ENCODE peak calls at places on chromosomes 5 and 9, in eight cellular contexts. R is cardiac muscle cell; M is colonic mucosa; V is ovary; K is osteoblast; U is tibial nerve; H is effector memory CD4-positive, alpha-beta T cell; S is GM12878. G is an unnamed sample.

GRCh38 chr9:14383296-14383695 is 69.4 kb upstream of the NFIB start:
- DNase-seq in R (peak; percentile 32), M (no peak), V (no peak), K (no peak), U (peak; percentile 21), H (no peak), S (no peak), G (peak; percentile 64)

GRCh38 chr5:140341591-140341990 is 4.8 kb downstream of the HBEGF start:
- DNase-seq in R (no peak), M (no peak), V (no peak), K (peak; percentile 78), U (no peak), H (no peak), S (no peak), G (peak; percentile 56)

GRCh38 chr5:135114759-135115158 is 80.7 kb upstream of the PITX1 start:
- DNase-seq in R (no peak), M (no peak), V (no peak), K (no peak), U (no peak), H (no peak), S (no peak), G (no peak)

GRCh38 chr9:15837079-15837679 is 284.3 kb downstream of the CCDC171 start:
- DNase-seq in R (peak; percentile 74), M (peak; percentile 20), V (no peak), K (peak; percentile 82), U (peak; percentile 32), H (no peak), S (peak; percentile 7), G (peak; percentile 70)

GRCh38 chr9:126805546-126806262 is 864 bp downstream of the ZBTB43 start:
- DNase-seq in R (peak; percentile 85), M (peak; percentile 52), V (no peak), K (peak; percentile 91), U (no peak), H (peak; percentile 81), S (peak; percentile 65), G (peak; percentile 86)

GRCh38 chr9:130313103-130313858 is 47.7 kb downstream of the HMCN2 start:
- DNase-seq in R (no peak), M (peak; percentile 44), V (no peak), K (no peak), U (no peak), H (no peak), S (no peak), G (no peak)

GRCh38 chr9:17802249-17802857 is 223.5 kb downstream of the SH3GL2 start:
- DNase-seq in R (no peak), M (no peak), V (no peak), K (peak; percentile 72), U (no peak), H (no peak), S (no peak), G (peak; percentile 56)

GRCh38 chr5:179526978-179527377 is 23.4 kb upstream of the RUFY1 start:
- DNase-seq in R (no peak), M (no peak), V (no peak), K (no peak), U (no peak), H (no peak), S (no peak), G (no peak)

GRCh38 chr5:159100022-159100927 is 559 bp upstream of the EBF1 start:
- DNase-seq in R (peak; percentile 95), M (peak; percentile 85), V (peak; percentile 95), K (peak; percentile 97), U (peak; percentile 91), H (peak; percentile 74), S (peak; percentile 81), G (peak; percentile 97)

GRCh38 chr9:581673-582497 is 259.6 kb upstream of the DMRT1 start:
- DNase-seq in R (peak; percentile 16), M (no peak), V (no peak), K (no peak), U (no peak), H (no peak), S (no peak), G (no peak)

GRCh38 chr5:17991775-17992174 is 357.5 kb downstream of the TAF11L14 start:
- DNase-seq in R (peak; percentile 4), M (no peak), V (no peak), K (no peak), U (no peak), H (no peak), S (no peak), G (no peak)

GRCh38 chr9:4579011-4579410 is 83.1 kb upstream of the PLPP6 start:
- DNase-seq in R (no peak), M (no peak), V (no peak), K (no peak), U (no peak), H (no peak), S (no peak), G (peak; percentile 36)

GRCh38 chr5:150146862-150147579 is 8.6 kb downstream of the PDGFRB start:
- DNase-seq in R (no peak), M (no peak), V (peak; percentile 39), K (no peak), U (no peak), H (no peak), S (no peak), G (no peak)

GRCh38 chr5:150149618-150150017 is 6.0 kb downstream of the PDGFRB start:
- DNase-seq in R (no peak), M (no peak), V (no peak), K (no peak), U (no peak), H (no peak), S (no peak), G (no peak)

GRCh38 chr5:150148408-150148927 is 7.2 kb downstream of the PDGFRB start:
- DNase-seq in R (no peak), M (no peak), V (peak; percentile 30), K (peak; percentile 92), U (no peak), H (no peak), S (no peak), G (peak; percentile 87)

GRCh38 chr5:150146235-150146634 is 9.4 kb downstream of the PDGFRB start:
- DNase-seq in R (no peak), M (no peak), V (no peak), K (no peak), U (no peak), H (no peak), S (no peak), G (no peak)

DNA sequence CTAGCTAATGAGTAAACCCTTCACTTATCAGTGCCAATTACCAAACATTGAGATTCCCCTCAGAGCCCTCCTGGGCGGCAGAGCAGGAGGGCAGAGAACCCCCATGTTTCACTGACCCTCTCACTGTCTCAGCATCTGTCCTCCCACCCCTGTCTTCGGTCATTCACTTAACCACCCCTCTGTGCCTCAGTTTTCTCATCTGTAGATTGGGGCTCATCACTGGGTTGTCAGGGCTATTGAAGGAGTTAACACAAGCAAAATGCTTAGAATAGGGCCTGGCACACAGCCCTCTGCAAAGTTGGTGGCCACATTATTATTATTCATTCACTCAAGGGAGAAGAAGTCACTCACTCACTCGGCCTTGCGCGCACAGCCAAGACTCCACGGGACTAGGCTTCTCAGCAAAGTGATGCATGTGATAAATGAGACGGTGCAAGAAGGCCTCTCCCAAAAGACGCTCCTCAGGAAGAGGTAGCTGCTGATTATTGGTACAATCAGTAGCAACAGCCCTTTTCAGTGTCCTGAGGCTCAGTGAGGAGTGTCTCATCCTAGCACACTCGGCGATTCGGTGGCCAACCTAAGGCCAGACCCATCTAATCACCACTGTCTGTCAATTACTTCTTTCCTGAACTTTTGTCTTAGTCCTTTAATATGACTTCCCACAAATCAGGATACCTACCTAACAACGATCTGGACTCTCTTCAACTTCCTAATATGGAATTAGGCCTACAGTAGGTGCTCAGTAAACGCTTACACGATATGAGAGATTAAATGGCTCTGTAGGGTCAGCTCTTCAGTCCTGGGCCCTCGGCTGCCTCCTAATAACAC is 7.9 kb downstream of the PDGFRB start:
- DNase-seq in R (no peak), M (no peak), V (no peak), K (no peak), U (no peak), H (no peak), S (no peak), G (peak; percentile 50)
- H3K4me1 ChIP-seq in R (peaks cover 23% of the 10 kb centered on the region), M (no peaks in the 10 kb centered on the region), V (peaks cover 43% of the 10 kb centered on the region), K (peaks cover 79% of the 10 kb centered on the region), U (peaks cover 99% of the 10 kb centered on the region), H (no peaks in the 10 kb centered on the region), S (no peaks in the 10 kb centered on the region), G (peaks cover 71% of the 10 kb centered on the region)

GRCh38 chr5:138956801-138957200 is 81.7 kb upstream of the LRRTM2 start:
- DNase-seq in R (no peak), M (no peak), V (no peak), K (no peak), U (no peak), H (no peak), S (no peak), G (no peak)
- H3K9me3 ChIP-seq in R (no peaks in the 10 kb centered on the region), M (no peaks in the 10 kb centered on the region), V (no peaks in the 10 kb centered on the region), K (no peaks in the 10 kb centered on the region), U (no peaks in the 10 kb centered on the region), H (no peaks in the 10 kb centered on the region), S (no peaks in the 10 kb centered on the region), G (no peaks in the 10 kb centered on the region)

DNA sequence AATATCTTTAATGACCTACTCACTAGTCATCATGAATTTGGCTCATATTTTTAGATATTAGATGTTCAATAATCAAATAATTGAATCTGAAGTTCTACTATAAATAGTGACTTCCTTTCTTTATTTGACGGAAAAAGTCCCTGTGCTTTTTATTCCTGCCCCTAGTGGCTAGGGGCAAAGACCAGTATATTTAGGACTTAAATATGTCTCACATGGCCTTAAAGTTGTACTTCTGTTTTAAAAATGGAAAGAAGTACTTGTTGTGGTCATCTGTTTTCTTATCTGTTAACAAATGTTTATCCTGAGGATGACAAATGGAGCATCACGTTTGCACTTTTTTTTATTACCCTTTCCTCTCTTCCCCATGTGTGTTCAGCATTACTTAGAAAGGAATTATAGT is 89.2 kb upstream of the GRHPR start:
- DNase-seq in R (no peak), M (no peak), V (no peak), K (no peak), U (no peak), H (no peak), S (no peak), G (peak; percentile 1)
- H3K27ac ChIP-seq in R (no peak overlapping the region), M (no peak overlapping the region), V (no peak overlapping the region), K (no peak overlapping the region), U (no peak overlapping the region), H (no peak overlapping the region), S (no peak overlapping the region), G (no peak overlapping the region)

DNA sequence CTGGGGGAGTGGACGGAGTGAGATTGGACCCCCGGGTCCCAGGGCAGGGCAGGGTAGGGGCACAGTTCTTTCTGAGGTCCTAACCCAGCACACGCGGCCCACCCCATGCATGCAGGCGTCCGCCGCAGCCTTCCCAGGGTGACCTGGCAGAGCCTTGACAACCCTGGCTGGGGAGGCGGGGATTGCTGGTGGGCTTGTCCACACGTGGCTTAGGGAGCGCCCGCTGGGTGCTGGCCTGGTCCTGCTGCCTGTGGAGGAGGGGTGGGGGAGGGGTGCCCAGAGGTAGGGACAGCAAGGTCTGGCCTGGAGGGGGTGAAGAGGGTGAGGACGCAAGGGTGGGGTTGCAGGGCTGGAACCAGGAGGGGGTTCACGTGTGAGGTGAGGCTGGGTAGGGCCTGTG is 6.0 kb downstream of the RXRA start:
- DNase-seq in R (no peak), M (no peak), V (peak; percentile 47), K (peak; percentile 46), U (no peak), H (no peak), S (no peak), G (no peak)
- H3K4me1 ChIP-seq in R (peaks cover 38% of the 10 kb centered on the region), M (peaks cover 58% of the 10 kb centered on the region), V (peaks cover 64% of the 10 kb centered on the region), K (peaks cover 30% of the 10 kb centered on the region), U (peaks cover 99% of the 10 kb centered on the region), H (peaks cover 3% of the 10 kb centered on the region), S (no peaks in the 10 kb centered on the region), G (peaks cover 14% of the 10 kb centered on the region)

GRCh38 chr9:35191105-35191504 is 29.3 kb downstream of the UNC13B start:
- DNase-seq in R (no peak), M (no peak), V (no peak), K (no peak), U (no peak), H (no peak), S (no peak), G (no peak)

GRCh38 chr9:35180801-35181200 is 19.0 kb downstream of the UNC13B start:
- DNase-seq in R (no peak), M (no peak), V (no peak), K (no peak), U (no peak), H (no peak), S (no peak), G (no peak)

GRCh38 chr9:35186524-35186923 is 24.7 kb downstream of the UNC13B start:
- DNase-seq in R (no peak), M (peak; percentile 37), V (no peak), K (no peak), U (no peak), H (no peak), S (no peak), G (no peak)
- H3K9me3 ChIP-seq in R (no peaks in the 10 kb centered on the region), M (no peaks in the 10 kb centered on the region), V (no peaks in the 10 kb centered on the region), K (no peaks in the 10 kb centered on the region), U (no peaks in the 10 kb centered on the region), H (no peaks in the 10 kb centered on the region), S (no peaks in the 10 kb centered on the region), G (no peaks in the 10 kb centered on the region)

G was measured in GM23248.